ENCODE peak calls at places on chromosomes 11 and 22, in nine cellular contexts. X is fibroblast of lung, Y is brain microvascular endothelial cell, P is kidney epithelial cell, O is body of pancreas, J is fibroblast of the aortic adventitia, V is PC-3, D is BE2C, S is BJ. U is an unnamed sample.
A peak's percentile ranks its signal among the peaks of the same experiment; 100 is the strongest.

GRCh38 chr11:14578551-14578956 is 58.4 kb upstream of the PSMA1 start:
- DNase-seq in Y (peak; percentile 54), O (peak; percentile 27), X (peak; percentile 64), D (peak; percentile 12), J (peak; percentile 37), S (no peak), V (peak; percentile 22), P (no peak), U (no peak)

GRCh38 chr11:120326845-120327281 is 1.8 kb downstream of the TLCD5 start:
- DNase-seq in V (peak; percentile 64), S (no peak), J (no peak), P (no peak), Y (peak; percentile 77), O (no peak), X (peak; percentile 46), D (no peak), U (no peak)

GRCh38 chr11:69791266-69791665 is 16.1 kb upstream of the FGF4 start:
- DNase-seq in V (peak; percentile 89), X (peak; percentile 31), O (no peak), D (no peak), P (peak; percentile 58), S (peak; percentile 47), J (peak; percentile 70), Y (peak; percentile 51), U (no peak)

GRCh38 chr22:17845340-17845739 is 71.1 kb upstream of the BID start:
- DNase-seq in O (no peak), J (no peak), Y (no peak), X (no peak), S (no peak), P (no peak), V (no peak), D (no peak), U (no peak)

GRCh38 chr11:6654281-6655019 is 1.2 kb downstream of the DCHS1 start:
- DNase-seq in O (peak; percentile 61), P (no peak), X (no peak), J (no peak), V (no peak), D (no peak), Y (no peak), S (no peak), U (no peak)

GRCh38 chr11:66100272-66101037 is 30.4 kb downstream of the PACS1 start:
- DNase-seq in P (peak; percentile 48), O (peak; percentile 93), V (no peak), D (peak; percentile 68), S (no peak), J (peak; percentile 33), Y (no peak), X (no peak), U (no peak)

GRCh38 chr11:7501251-7501650 is 12.5 kb upstream of the PPFIBP2 start:
- DNase-seq in V (no peak), P (no peak), S (no peak), D (no peak), Y (no peak), J (no peak), O (no peak), X (no peak), U (no peak)

GRCh38 chr11:123525072-123525471 is 95.0 kb downstream of the GRAMD1B start:
- DNase-seq in S (no peak), V (no peak), J (no peak), P (no peak), Y (no peak), D (peak; percentile 28), X (no peak), O (no peak), U (no peak)

DNA sequence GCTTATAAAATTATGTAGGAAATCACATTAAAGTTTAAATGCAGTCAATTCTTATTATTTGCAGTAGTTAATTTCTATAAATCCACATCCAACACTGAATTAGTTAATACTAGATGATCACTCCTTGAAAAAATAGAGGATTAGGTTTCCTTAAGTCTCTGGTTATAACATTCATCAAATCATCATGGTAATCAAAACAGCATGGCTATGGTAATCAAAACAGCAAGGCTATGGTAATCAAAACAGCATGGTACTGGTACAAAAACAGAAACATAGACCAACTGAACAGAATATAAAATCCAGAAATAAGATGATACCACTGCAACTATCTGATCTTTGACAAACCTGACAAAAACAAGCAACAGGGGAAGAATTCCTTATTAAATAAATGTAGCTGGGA is 814.6 kb upstream of the CCDC179 start:
- DNase-seq in Y (no peak), V (no peak), P (no peak), D (no peak), J (no peak), S (no peak), O (no peak), X (no peak), U (no peak)
- TF ChIP-seq CTCF in Y (no peak), V (no peak), P (no peak), D (no peak), J (no peak), S (no peak), O (no peak), X (no peak), U (no peak)

GRCh38 chr22:43567691-43568308 is 156.0 kb downstream of the MPPED1 start:
- DNase-seq in V (no peak), P (no peak), Y (no peak), X (no peak), O (no peak), S (no peak), J (no peak), D (no peak), U (no peak)

GRCh38 chr22:43563571-43563970 is 151.8 kb downstream of the MPPED1 start:
- DNase-seq in D (no peak), O (no peak), V (no peak), S (no peak), P (no peak), X (no peak), Y (no peak), J (no peak), U (no peak)

GRCh38 chr22:43562843-43563242 is 151.0 kb downstream of the MPPED1 start:
- DNase-seq in Y (no peak), V (no peak), S (no peak), X (no peak), P (no peak), O (no peak), J (no peak), D (no peak), U (no peak)

GRCh38 chr22:43566561-43567332 is 154.9 kb downstream of the MPPED1 start:
- DNase-seq in Y (no peak), D (no peak), S (no peak), P (no peak), O (no peak), X (no peak), J (no peak), V (no peak), U (no peak)

DNA sequence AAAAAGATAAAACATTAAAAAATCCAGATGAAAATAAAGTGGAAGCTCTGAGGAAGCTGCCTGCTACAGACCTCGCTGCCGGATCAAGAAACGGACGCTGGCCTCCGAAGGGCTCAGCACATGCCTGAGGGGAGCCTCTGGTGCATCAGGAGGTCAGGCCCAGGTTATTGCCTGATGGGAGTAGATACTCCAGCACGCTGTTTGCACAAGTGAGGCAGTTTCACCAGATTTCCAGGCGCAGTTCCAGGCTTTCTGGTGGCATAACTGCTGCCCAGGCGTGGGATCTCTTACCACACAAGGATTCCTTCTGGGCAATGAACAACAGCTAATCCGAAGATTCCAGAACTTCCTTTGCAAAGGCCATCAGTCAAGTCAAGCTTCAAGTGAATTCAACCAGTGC is 154.2 kb downstream of the MPPED1 start:
- DNase-seq in P (no peak), J (no peak), S (no peak), Y (no peak), O (no peak), V (no peak), D (peak; percentile 43), X (no peak), U (no peak)
- TF ChIP-seq CTCF in P (no peak), J (no peak), S (no peak), Y (no peak), O (no peak), V (no peak), D (no peak), X (no peak), U (no peak)

DNA sequence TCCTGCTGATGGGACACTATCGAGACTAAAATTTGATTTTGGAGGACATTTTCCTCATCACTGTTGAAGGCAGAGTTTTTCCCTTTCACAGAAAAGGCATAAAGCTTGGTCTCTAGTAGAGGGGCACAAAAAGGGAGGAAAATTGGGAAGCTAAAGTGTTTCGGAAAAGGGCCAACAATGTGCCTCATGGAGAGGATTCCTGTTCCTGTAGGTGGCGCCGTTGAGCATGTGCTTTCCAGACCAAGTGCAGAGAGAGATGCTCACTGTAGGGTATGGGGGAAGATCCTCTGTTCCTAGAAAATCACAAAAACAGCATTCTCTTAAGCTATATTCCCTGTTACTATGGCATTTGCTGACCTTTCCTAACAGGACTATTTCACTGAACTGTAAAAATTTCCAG is 18.4 kb upstream of the OR4C5 start:
- DNase-seq in S (no peak), J (no peak), V (no peak), Y (no peak), X (no peak), O (no peak), D (no peak), P (no peak), U (no peak)
- TF ChIP-seq CTCF in S (no peak), J (no peak), V (peak; percentile 24), Y (peak; percentile 9), X (no peak), O (no peak), D (no peak), P (no peak), U (no peak)

GRCh38 chr11:59669611-59670009 is 773 bp upstream of the PATL1 start:
- DNase-seq in X (peak; percentile 72), O (no peak), S (no peak), V (peak; percentile 41), Y (peak; percentile 40), D (no peak), J (peak; percentile 79), P (no peak), U (no peak)

GRCh38 chr11:59666969-59667368 is 1.9 kb downstream of the PATL1 start:
- DNase-seq in Y (no peak), S (no peak), V (no peak), D (no peak), X (peak; percentile 58), P (no peak), O (no peak), J (peak; percentile 67), U (no peak)

GRCh38 chr11:59668950-59669610 is at the start of gene PATL1:
- DNase-seq in S (peak; percentile 95), J (peak; percentile 99), P (peak; percentile 95), X (peak; percentile 99), V (peak; percentile 99), D (peak; percentile 94), Y (peak; percentile 99), O (peak; percentile 100), U (peak; percentile 89)

GRCh38 chr11:59667812-59668187 is 1.0 kb downstream of the PATL1 start:
- DNase-seq in S (no peak), J (no peak), Y (no peak), O (no peak), P (no peak), X (no peak), D (no peak), V (no peak), U (no peak)

DNA sequence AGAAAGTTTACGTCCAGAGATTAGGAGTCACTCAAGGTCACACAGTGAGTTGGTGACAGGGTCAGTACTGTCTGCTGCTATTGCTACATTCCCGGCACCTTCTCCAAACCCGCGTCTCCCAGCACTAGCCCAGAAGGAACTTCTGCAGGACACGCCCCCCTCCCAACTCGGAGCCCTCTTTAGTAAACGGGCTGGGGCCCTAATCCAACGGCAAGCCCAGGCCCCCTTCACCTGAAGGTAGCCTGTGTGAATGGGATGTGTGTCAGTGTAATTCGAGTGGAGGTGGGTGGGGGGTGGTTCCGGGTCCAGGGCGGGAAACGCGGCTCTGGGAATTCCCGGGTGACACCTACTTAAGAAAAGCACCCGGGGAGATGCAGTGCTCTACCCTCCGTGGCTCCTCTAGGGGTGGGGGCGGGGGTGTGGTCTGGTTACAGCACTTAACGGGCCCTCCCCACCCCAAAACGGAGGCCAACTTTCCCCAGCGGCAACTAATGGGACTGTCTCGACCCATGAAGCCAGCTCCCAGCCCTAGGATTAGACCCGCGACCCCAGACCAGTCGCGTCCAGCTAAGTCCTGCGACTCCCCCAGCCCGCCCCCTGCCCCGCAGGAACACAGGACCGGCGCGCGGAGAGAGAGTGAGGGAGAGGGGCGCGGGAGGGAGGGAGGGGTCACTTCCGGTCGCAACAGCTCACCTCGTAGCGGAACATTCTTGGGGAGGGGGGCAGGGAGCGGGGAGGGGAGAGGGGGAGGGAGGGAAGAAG is 468 bp downstream of the PATL1 start:
- DNase-seq in V (peak; percentile 37), Y (peak; percentile 28), S (no peak), P (no peak), O (peak; percentile 32), X (peak; percentile 46), J (peak; percentile 43), D (peak; percentile 10), U (no peak)
- TF ChIP-seq CTCF in V (peak; percentile 17), Y (peak; percentile 43), S (peak; percentile 33), P (no peak), O (no peak), X (peak; percentile 6), J (peak; percentile 38), D (no peak), U (no peak)

U was measured in AG09309.